ENCODE peak calls at places on chromosomes 4 and X, in ten cellular contexts. Y is hepatic stellate cell; C is NCI-H1930; O is NCI-H2081; U is nephron progenitor cell; T is H4; I is stimulated activated CD4-positive, alpha-beta T cell treated with anti-CD3 and anti-CD28 coated beads, Interleukin-4, amount 100 ng/mL, for 1 hour; K is activated T-helper 1 cell treated with anti-CD3 and anti-CD28 coated beads, Interleukin-2, amount 50 U/mL, for 16 hours; B is prostate gland; V is stimulated activated naive B cell treated with anti-CD40 and anti-IgM and Interleukin-4, amounts not matched to agents 10 μg/mL and 1 μg/mL and 100 μg/mL, for 72 hours. L is an unnamed sample.

GRCh38 chrX:74179071-74179470 is 124.9 kb upstream of the ZCCHC13 start:
- DNase-seq in Y (no peak), C (no peak), O (no peak), U (no peak), T (peak; percentile 27), I (no peak), K (no peak), B (no peak), V (no peak), L (no peak)

GRCh38 chr4:2793920-2794706 is 1.2 kb downstream of the SH3BP2 start:
- DNase-seq in Y (no peak), C (no peak), O (peak; percentile 11), U (no peak), T (peak; percentile 74), I (no peak), K (no peak), B (no peak), V (no peak), L (peak; percentile 4)

GRCh38 chr4:104728380-104729122 is 233.9 kb upstream of the CXXC4 start:
- DNase-seq in Y (peak; percentile 14), C (no peak), O (no peak), U (no peak), T (peak; percentile 69), I (no peak), K (no peak), B (no peak), V (no peak), L (no peak)

GRCh38 chr4:8601556-8601955 is 9.0 kb downstream of the CPZ start:
- DNase-seq in Y (no peak), C (no peak), O (no peak), U (no peak), T (no peak), I (no peak), K (no peak), B (no peak), V (no peak), L (no peak)

GRCh38 chrX:53262189-53262917 is 19.0 kb downstream of the IQSEC2 start:
- DNase-seq in Y (no peak), C (no peak), O (no peak), U (no peak), T (no peak), I (no peak), K (no peak), B (no peak), V (no peak), L (no peak)

GRCh38 chr4:48118081-48118480 is 16.0 kb downstream of the TXK start:
- DNase-seq in Y (no peak), C (no peak), O (no peak), U (no peak), T (no peak), I (no peak), K (no peak), B (no peak), V (no peak), L (no peak)

GRCh38 chrX:69088171-69088938 is 76.9 kb downstream of the PJA1 start:
- DNase-seq in Y (no peak), C (no peak), O (no peak), U (peak; percentile 37), T (no peak), I (no peak), K (no peak), B (no peak), V (no peak), L (no peak)

GRCh38 chr4:124641715-124642380 is 70.7 kb downstream of the ANKRD50 start:
- DNase-seq in Y (no peak), C (no peak), O (no peak), U (no peak), T (peak; percentile 47), I (no peak), K (no peak), B (no peak), V (no peak), L (no peak)

GRCh38 chr4:32417113-32417704 is 1697.0 kb downstream of the PCDH7 start:
- DNase-seq in Y (no peak), C (no peak), O (no peak), U (no peak), T (no peak), I (no peak), K (no peak), B (no peak), V (no peak), L (no peak)

GRCh38 chr4:6582889-6583504 is 8.0 kb downstream of the MAN2B2 start:
- DNase-seq in Y (peak; percentile 60), C (peak; percentile 41), O (peak; percentile 19), U (no peak), T (peak; percentile 64), I (no peak), K (no peak), B (no peak), V (no peak), L (no peak)

GRCh38 chr4:91325495-91325894 is 978.3 kb upstream of the GRID2 start:
- DNase-seq in Y (no peak), C (no peak), O (no peak), U (no peak), T (peak; percentile 47), I (no peak), K (no peak), B (no peak), V (no peak), L (no peak)

GRCh38 chr4:30763337-30763736 is 43.2 kb downstream of the PCDH7 start:
- DNase-seq in Y (no peak), C (no peak), O (no peak), U (no peak), T (peak; percentile 39), I (no peak), K (no peak), B (no peak), V (no peak), L (no peak)

GRCh38 chr4:10200869-10201268 is 84.3 kb upstream of the WDR1 start:
- DNase-seq in Y (no peak), C (no peak), O (no peak), U (no peak), T (peak; percentile 1), I (no peak), K (no peak), B (no peak), V (no peak), L (no peak)

GRCh38 chr4:176198316-176198903 is 3.0 kb upstream of the SPATA4 start:
- DNase-seq in Y (no peak), C (no peak), O (no peak), U (no peak), T (no peak), I (no peak), K (no peak), B (no peak), V (no peak), L (no peak)

GRCh38 chr4:169404959-169405358 is 134.2 kb upstream of the SH3RF1 start:
- DNase-seq in Y (no peak), C (no peak), O (no peak), U (no peak), T (no peak), I (no peak), K (no peak), B (no peak), V (no peak), L (no peak)

GRCh38 chr4:157045507-157046127 is 30.3 kb upstream of the GLRB start:
- DNase-seq in Y (peak; percentile 54), C (no peak), O (peak; percentile 56), U (peak; percentile 21), T (peak; percentile 78), I (no peak), K (no peak), B (peak; percentile 22), V (no peak), L (no peak)

GRCh38 chr4:113502476-113502875 is 259.1 kb downstream of the CAMK2D start:
- DNase-seq in Y (no peak), C (no peak), O (no peak), U (no peak), T (no peak), I (no peak), K (no peak), B (no peak), V (no peak), L (no peak)

GRCh38 chr4:150501983-150502382 is 80.0 kb upstream of the MAB21L2 start:
- DNase-seq in Y (no peak), C (no peak), O (no peak), U (no peak), T (no peak), I (no peak), K (no peak), B (no peak), V (no peak), L (no peak)

GRCh38 chr4:8038702-8039251 is 99.1 kb upstream of the AFAP1 start:
- DNase-seq in Y (no peak), C (peak; percentile 33), O (peak; percentile 98), U (no peak), T (no peak), I (no peak), K (no peak), B (no peak), V (no peak), L (no peak)

GRCh38 chr4:84852081-84852480 is 114.4 kb downstream of the WDFY3 start:
- DNase-seq in Y (no peak), C (peak; percentile 81), O (peak; percentile 61), U (no peak), T (no peak), I (no peak), K (no peak), B (no peak), V (no peak), L (no peak)

GRCh38 chrX:111823068-111823467 is 52.9 kb upstream of the TRPC5OS start:
- DNase-seq in Y (peak; percentile 7), C (no peak), O (peak; percentile 33), U (peak; percentile 53), T (peak; percentile 13), I (no peak), K (no peak), B (no peak), V (no peak), L (no peak)

GRCh38 chr4:72169861-72170260 is 138.1 kb downstream of the NPFFR2 start:
- DNase-seq in Y (no peak), C (no peak), O (no peak), U (no peak), T (no peak), I (no peak), K (no peak), B (no peak), V (no peak), L (no peak)

GRCh38 chr4:125187621-125188176 is 127.1 kb upstream of the FAT4 start:
- DNase-seq in Y (no peak), C (no peak), O (peak; percentile 0), U (no peak), T (peak; percentile 32), I (no peak), K (no peak), B (peak; percentile 14), V (no peak), L (no peak)

GRCh38 chrX:153433781-153434285 is 12.0 kb downstream of the TREX2 start:
- DNase-seq in Y (no peak), C (no peak), O (no peak), U (no peak), T (no peak), I (no peak), K (no peak), B (no peak), V (no peak), L (no peak)

GRCh38 chrX:130916636-130917422 is 13.8 kb upstream of the ENOX2 start:
- DNase-seq in Y (peak; percentile 38), C (peak; percentile 7), O (peak; percentile 25), U (peak; percentile 62), T (peak; percentile 37), I (peak; percentile 6), K (peak; percentile 7), B (peak; percentile 9), V (peak; percentile 14), L (peak; percentile 12)

GRCh38 chr4:3747582-3747906 is 18.6 kb upstream of the ADRA2C start:
- DNase-seq in Y (no peak), C (no peak), O (no peak), U (peak; percentile 73), T (no peak), I (no peak), K (no peak), B (no peak), V (no peak), L (no peak)

GRCh38 chrX:74449937-74450330 is 28.6 kb downstream of the SLC16A2 start:
- DNase-seq in Y (no peak), C (no peak), O (no peak), U (no peak), T (no peak), I (no peak), K (no peak), B (no peak), V (no peak), L (no peak)

GRCh38 chr4:1819284-1819683 is 26.2 kb downstream of the FGFR3 start:
- DNase-seq in Y (no peak), C (no peak), O (no peak), U (no peak), T (no peak), I (no peak), K (no peak), B (no peak), V (no peak), L (no peak)